ENCODE peak calls at places on chromosomes 12 and 14, in eight cellular contexts. One of them, this sample, is unnamed.

GRCh38 chr12:76143343-76144252 is 59.1 kb upstream of the NAP1L1 start:
- DNase-seq in progenitor cell of endocrine pancreas: no peak
- DNase-seq in H7: no peak
- DNase-seq in substantia nigra: no peak
- DNase-seq in brain microvascular endothelial cell: no peak
- DNase-seq in NCI-H748 treated with DMSO at 0.1 percent for 48 hours: no peak
- DNase-seq in NCI-H460: no peak
- DNase-seq in amygdala: no peak
- DNase-seq in this sample: no peak

GRCh38 chr14:104103061-104104005 is 17.8 kb downstream of the ASPG start:
- DNase-seq in amygdala: no peak
- DNase-seq in H7: peak
- DNase-seq in NCI-H748 treated with DMSO at 0.1 percent for 48 hours: no peak
- DNase-seq in progenitor cell of endocrine pancreas: no peak
- DNase-seq in brain microvascular endothelial cell: no peak
- DNase-seq in NCI-H460: no peak
- DNase-seq in substantia nigra: no peak
- DNase-seq in this sample: no peak

GRCh38 chr12:26953447-26953846 is 15.2 kb downstream of the FGFR1OP2 start:
- DNase-seq in NCI-H748 treated with DMSO at 0.1 percent for 48 hours: no peak
- DNase-seq in brain microvascular endothelial cell: no peak
- DNase-seq in amygdala: no peak
- DNase-seq in substantia nigra: no peak
- DNase-seq in NCI-H460: no peak
- DNase-seq in progenitor cell of endocrine pancreas: no peak
- DNase-seq in H7: no peak
- DNase-seq in this sample: no peak

GRCh38 chr12:81208193-81208946 is 130.5 kb downstream of the ACSS3 start:
- DNase-seq in amygdala: no peak
- DNase-seq in H7: no peak
- DNase-seq in progenitor cell of endocrine pancreas: no peak
- DNase-seq in brain microvascular endothelial cell: no peak
- DNase-seq in NCI-H460: no peak
- DNase-seq in substantia nigra: no peak
- DNase-seq in NCI-H748 treated with DMSO at 0.1 percent for 48 hours: peak
- DNase-seq in this sample: no peak

GRCh38 chr14:67618617-67619063 is 1.1 kb upstream of the ARG2 start:
- DNase-seq in amygdala: no peak
- DNase-seq in NCI-H460: peak
- DNase-seq in substantia nigra: no peak
- DNase-seq in H7: peak
- DNase-seq in NCI-H748 treated with DMSO at 0.1 percent for 48 hours: peak
- DNase-seq in progenitor cell of endocrine pancreas: no peak
- DNase-seq in brain microvascular endothelial cell: peak
- DNase-seq in this sample: peak

GRCh38 chr14:105384041-105384557 is 14.2 kb upstream of the TEX22 start:
- DNase-seq in brain microvascular endothelial cell: no peak
- DNase-seq in H7: no peak
- DNase-seq in amygdala: no peak
- DNase-seq in NCI-H460: no peak
- DNase-seq in progenitor cell of endocrine pancreas: no peak
- DNase-seq in substantia nigra: no peak
- DNase-seq in NCI-H748 treated with DMSO at 0.1 percent for 48 hours: no peak
- DNase-seq in this sample: no peak

GRCh38 chr12:53869500-53869899 is 69.1 kb upstream of the HOXC13 start:
- DNase-seq in NCI-H460: peak
- DNase-seq in amygdala: no peak
- DNase-seq in NCI-H748 treated with DMSO at 0.1 percent for 48 hours: peak
- DNase-seq in brain microvascular endothelial cell: no peak
- DNase-seq in substantia nigra: no peak
- DNase-seq in progenitor cell of endocrine pancreas: no peak
- DNase-seq in H7: no peak
- DNase-seq in this sample: peak

GRCh38 chr14:23252420-23253333 is 14.9 kb downstream of the RNF212B start:
- DNase-seq in brain microvascular endothelial cell: no peak
- DNase-seq in amygdala: no peak
- DNase-seq in NCI-H748 treated with DMSO at 0.1 percent for 48 hours: no peak
- DNase-seq in substantia nigra: no peak
- DNase-seq in progenitor cell of endocrine pancreas: no peak
- DNase-seq in NCI-H460: no peak
- DNase-seq in H7: peak
- DNase-seq in this sample: no peak

GRCh38 chr12:3750616-3751015 is 2.3 kb downstream of the CRACR2A start:
- DNase-seq in substantia nigra: no peak
- DNase-seq in H7: no peak
- DNase-seq in amygdala: no peak
- DNase-seq in brain microvascular endothelial cell: no peak
- DNase-seq in NCI-H460: no peak
- DNase-seq in progenitor cell of endocrine pancreas: no peak
- DNase-seq in NCI-H748 treated with DMSO at 0.1 percent for 48 hours: no peak
- DNase-seq in this sample: no peak

GRCh38 chr12:56021882-56022497 is 1.1 kb downstream of the IKZF4 start:
- DNase-seq in substantia nigra: no peak
- DNase-seq in brain microvascular endothelial cell: no peak
- DNase-seq in H7: peak
- DNase-seq in progenitor cell of endocrine pancreas: no peak
- DNase-seq in NCI-H748 treated with DMSO at 0.1 percent for 48 hours: no peak
- DNase-seq in NCI-H460: no peak
- DNase-seq in amygdala: no peak
- DNase-seq in this sample: no peak

GRCh38 chr14:29475641-29476040 is 452.0 kb downstream of the PRKD1 start:
- DNase-seq in H7: no peak
- DNase-seq in amygdala: no peak
- DNase-seq in substantia nigra: no peak
- DNase-seq in progenitor cell of endocrine pancreas: no peak
- DNase-seq in brain microvascular endothelial cell: no peak
- DNase-seq in NCI-H460: no peak
- DNase-seq in NCI-H748 treated with DMSO at 0.1 percent for 48 hours: no peak
- DNase-seq in this sample: peak

GRCh38 chr12:26636710-26637328 is 196.2 kb downstream of the ITPR2 start:
- DNase-seq in substantia nigra: no peak
- DNase-seq in amygdala: no peak
- DNase-seq in H7: no peak
- DNase-seq in NCI-H460: peak
- DNase-seq in NCI-H748 treated with DMSO at 0.1 percent for 48 hours: no peak
- DNase-seq in progenitor cell of endocrine pancreas: no peak
- DNase-seq in brain microvascular endothelial cell: peak
- DNase-seq in this sample: peak

GRCh38 chr12:56517854-56518253 is 3.8 kb upstream of the RBMS2 start:
- DNase-seq in NCI-H460: no peak
- DNase-seq in brain microvascular endothelial cell: no peak
- DNase-seq in substantia nigra: no peak
- DNase-seq in amygdala: no peak
- DNase-seq in NCI-H748 treated with DMSO at 0.1 percent for 48 hours: no peak
- DNase-seq in progenitor cell of endocrine pancreas: no peak
- DNase-seq in H7: no peak
- DNase-seq in this sample: peak

GRCh38 chr14:101480747-101481530 is 80.4 kb upstream of the DIO3 start:
- DNase-seq in amygdala: no peak
- DNase-seq in substantia nigra: no peak
- DNase-seq in H7: no peak
- DNase-seq in NCI-H748 treated with DMSO at 0.1 percent for 48 hours: no peak
- DNase-seq in progenitor cell of endocrine pancreas: no peak
- DNase-seq in brain microvascular endothelial cell: no peak
- DNase-seq in NCI-H460: peak
- DNase-seq in this sample: peak

GRCh38 chr12:101563197-101563596 is 31.6 kb upstream of the MYBPC1 start:
- DNase-seq in progenitor cell of endocrine pancreas: no peak
- DNase-seq in H7: no peak
- DNase-seq in NCI-H460: no peak
- DNase-seq in NCI-H748 treated with DMSO at 0.1 percent for 48 hours: no peak
- DNase-seq in substantia nigra: no peak
- DNase-seq in amygdala: no peak
- DNase-seq in brain microvascular endothelial cell: no peak
- DNase-seq in this sample: peak

GRCh38 chr12:95077341-95077740 is 3.9 kb upstream of the NR2C1 start:
- DNase-seq in amygdala: no peak
- DNase-seq in NCI-H748 treated with DMSO at 0.1 percent for 48 hours: no peak
- DNase-seq in H7: no peak
- DNase-seq in brain microvascular endothelial cell: no peak
- DNase-seq in progenitor cell of endocrine pancreas: no peak
- DNase-seq in NCI-H460: no peak
- DNase-seq in substantia nigra: no peak
- DNase-seq in this sample: no peak

GRCh38 chr14:57508756-57509155 is 15.1 kb upstream of the CCDC198 start:
- DNase-seq in progenitor cell of endocrine pancreas: no peak
- DNase-seq in H7: no peak
- DNase-seq in substantia nigra: no peak
- DNase-seq in NCI-H460: no peak
- DNase-seq in brain microvascular endothelial cell: no peak
- DNase-seq in NCI-H748 treated with DMSO at 0.1 percent for 48 hours: no peak
- DNase-seq in amygdala: no peak
- DNase-seq in this sample: no peak

GRCh38 chr12:1104088-1104800 is 113.2 kb downstream of the ERC1 start:
- DNase-seq in brain microvascular endothelial cell: no peak
- DNase-seq in amygdala: no peak
- DNase-seq in NCI-H748 treated with DMSO at 0.1 percent for 48 hours: no peak
- DNase-seq in substantia nigra: no peak
- DNase-seq in H7: no peak
- DNase-seq in progenitor cell of endocrine pancreas: no peak
- DNase-seq in NCI-H460: no peak
- DNase-seq in this sample: no peak